ENCODE peak calls at places on chromosomes 16 and 17, in nine cellular contexts. One of them, this sample, is unnamed. For H3K36me3, the result is how much of the 10 kb centered on the place peaks cover.

GRCh38 chr17:70405492-70406220 is 236.3 kb downstream of the KCNJ2 start:
- ATAC-seq in PC-3: peak
- ATAC-seq in CD8-positive, alpha-beta T cell: no peak
- ATAC-seq in K562: no peak
- ATAC-seq in right lobe of liver: peak
- ATAC-seq in psoas muscle: peak
- ATAC-seq in upper lobe of right lung: peak
- ATAC-seq in heart left ventricle: no peak
- ATAC-seq in Panc1: peak
- ATAC-seq in this sample: no peak

GRCh38 chr16:86576591-86577313 is 1.6 kb upstream of the FOXL1 start:
- ATAC-seq in PC-3: peak
- ATAC-seq in psoas muscle: no peak
- ATAC-seq in Panc1: no peak
- ATAC-seq in right lobe of liver: no peak
- ATAC-seq in CD8-positive, alpha-beta T cell: no peak
- ATAC-seq in K562: no peak
- ATAC-seq in heart left ventricle: no peak
- ATAC-seq in upper lobe of right lung: no peak
- ATAC-seq in this sample: no peak

GRCh38 chr17:8745586-8746500 is 1.2 kb upstream of the CCDC42 start:
- ATAC-seq in psoas muscle: peak
- ATAC-seq in CD8-positive, alpha-beta T cell: peak
- ATAC-seq in K562: peak
- ATAC-seq in PC-3: peak
- ATAC-seq in right lobe of liver: peak
- ATAC-seq in upper lobe of right lung: peak
- ATAC-seq in Panc1: peak
- ATAC-seq in heart left ventricle: peak
- ATAC-seq in this sample: peak

GRCh38 chr17:16251556-16251955 is 34.5 kb downstream of the PIGL start:
- ATAC-seq in right lobe of liver: no peak
- ATAC-seq in psoas muscle: no peak
- ATAC-seq in PC-3: no peak
- ATAC-seq in K562: no peak
- ATAC-seq in heart left ventricle: no peak
- ATAC-seq in CD8-positive, alpha-beta T cell: no peak
- ATAC-seq in upper lobe of right lung: no peak
- ATAC-seq in Panc1: no peak
- ATAC-seq in this sample: no peak

GRCh38 chr16:57884655-57885133 is 82.4 kb upstream of the KIFC3 start:
- ATAC-seq in K562: no peak
- ATAC-seq in Panc1: no peak
- ATAC-seq in psoas muscle: no peak
- ATAC-seq in heart left ventricle: no peak
- ATAC-seq in right lobe of liver: no peak
- ATAC-seq in PC-3: no peak
- ATAC-seq in CD8-positive, alpha-beta T cell: no peak
- ATAC-seq in upper lobe of right lung: peak
- ATAC-seq in this sample: no peak

GRCh38 chr17:10613775-10614513 is 43.2 kb downstream of the MYH3 start:
- ATAC-seq in PC-3: no peak
- ATAC-seq in upper lobe of right lung: no peak
- ATAC-seq in K562: no peak
- ATAC-seq in Panc1: no peak
- ATAC-seq in CD8-positive, alpha-beta T cell: no peak
- ATAC-seq in psoas muscle: peak
- ATAC-seq in right lobe of liver: no peak
- ATAC-seq in heart left ventricle: peak
- ATAC-seq in this sample: no peak

GRCh38 chr16:11967195-11967911 is 2.3 kb downstream of the TNFRSF17 start:
- ATAC-seq in Panc1: no peak
- ATAC-seq in psoas muscle: no peak
- ATAC-seq in CD8-positive, alpha-beta T cell: no peak
- ATAC-seq in right lobe of liver: no peak
- ATAC-seq in K562: no peak
- ATAC-seq in heart left ventricle: no peak
- ATAC-seq in PC-3: no peak
- ATAC-seq in upper lobe of right lung: peak
- ATAC-seq in this sample: no peak

GRCh38 chr17:41917957-41918391 is 777 bp downstream of the ACLY start:
- ATAC-seq in CD8-positive, alpha-beta T cell: peak
- ATAC-seq in Panc1: no peak
- ATAC-seq in K562: peak
- ATAC-seq in upper lobe of right lung: peak
- ATAC-seq in psoas muscle: no peak
- ATAC-seq in right lobe of liver: peak
- ATAC-seq in heart left ventricle: peak
- ATAC-seq in PC-3: peak
- ATAC-seq in this sample: peak

GRCh38 chr16:75660726-75661302 is 13.2 kb downstream of the TERF2IP start:
- ATAC-seq in Panc1: no peak
- ATAC-seq in psoas muscle: no peak
- ATAC-seq in PC-3: no peak
- ATAC-seq in right lobe of liver: peak
- ATAC-seq in K562: peak
- ATAC-seq in heart left ventricle: peak
- ATAC-seq in CD8-positive, alpha-beta T cell: no peak
- ATAC-seq in upper lobe of right lung: no peak
- ATAC-seq in this sample: no peak
- TF ChIP-seq CTCF in Panc1: no peak
- TF ChIP-seq CTCF in psoas muscle: no peak
- TF ChIP-seq CTCF in PC-3: no peak
- TF ChIP-seq CTCF in right lobe of liver: no peak
- TF ChIP-seq CTCF in K562: no peak
- TF ChIP-seq CTCF in heart left ventricle: no peak
- TF ChIP-seq CTCF in CD8-positive, alpha-beta T cell: no peak
- TF ChIP-seq CTCF in upper lobe of right lung: no peak
- TF ChIP-seq CTCF in this sample: no peak

DNA sequence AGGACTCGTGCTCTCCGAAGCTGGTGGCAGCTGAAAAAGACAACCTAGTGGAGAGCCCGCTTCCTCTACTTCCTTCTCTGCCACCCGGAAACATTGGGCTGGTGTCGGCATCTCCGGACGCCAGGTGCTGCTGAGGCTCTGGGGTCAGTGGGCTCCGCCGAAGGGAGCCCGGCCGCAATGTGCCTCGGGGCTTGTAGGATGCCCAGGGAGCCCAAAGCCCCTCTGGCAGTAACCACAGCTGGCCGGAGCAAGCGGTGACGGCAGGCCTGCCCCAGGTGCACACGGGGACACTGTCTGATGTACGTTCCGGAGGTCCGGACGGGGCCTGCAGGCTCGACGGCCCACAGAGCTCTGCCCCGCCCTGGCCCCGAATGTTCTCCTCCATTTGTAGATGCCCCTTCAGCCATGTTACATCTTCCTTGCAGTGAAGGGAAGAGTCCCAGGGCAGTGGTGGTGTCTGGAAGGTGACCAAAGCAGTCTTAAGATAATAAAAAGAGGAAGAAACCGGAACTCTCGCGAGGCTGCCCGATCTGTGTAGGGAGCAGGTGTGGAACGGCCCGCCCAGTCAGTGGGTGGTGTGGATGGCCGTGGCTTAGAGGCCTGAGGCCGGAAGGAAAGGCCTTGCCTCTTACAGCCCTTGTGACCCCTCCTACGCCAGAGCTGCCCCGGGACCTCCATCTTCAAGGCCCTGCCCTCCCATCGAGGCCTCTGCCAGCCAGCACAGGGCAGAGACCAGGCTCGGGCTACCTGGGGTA is 22.6 kb downstream of the NDUFAF8 start:
- ATAC-seq in upper lobe of right lung: no peak
- ATAC-seq in CD8-positive, alpha-beta T cell: no peak
- ATAC-seq in psoas muscle: no peak
- ATAC-seq in K562: no peak
- ATAC-seq in heart left ventricle: no peak
- ATAC-seq in PC-3: no peak
- ATAC-seq in right lobe of liver: no peak
- ATAC-seq in Panc1: no peak
- ATAC-seq in this sample: no peak
- H3K36me3 ChIP-seq in upper lobe of right lung: half or more
- H3K36me3 ChIP-seq in CD8-positive, alpha-beta T cell: under half
- H3K36me3 ChIP-seq in psoas muscle: half or more
- H3K36me3 ChIP-seq in K562: half or more
- H3K36me3 ChIP-seq in heart left ventricle: half or more
- H3K36me3 ChIP-seq in PC-3: under half
- H3K36me3 ChIP-seq in right lobe of liver: half or more
- H3K36me3 ChIP-seq in Panc1: under half
- H3K36me3 ChIP-seq in this sample: under half

GRCh38 chr16:85240982-85241924 is 129.0 kb upstream of the CIBAR2 start:
- ATAC-seq in PC-3: no peak
- ATAC-seq in psoas muscle: no peak
- ATAC-seq in right lobe of liver: no peak
- ATAC-seq in upper lobe of right lung: no peak
- ATAC-seq in K562: peak
- ATAC-seq in CD8-positive, alpha-beta T cell: no peak
- ATAC-seq in heart left ventricle: no peak
- ATAC-seq in Panc1: no peak
- ATAC-seq in this sample: no peak
- H3K4me3 ChIP-seq in PC-3: no peak
- H3K4me3 ChIP-seq in psoas muscle: no peak
- H3K4me3 ChIP-seq in right lobe of liver: no peak
- H3K4me3 ChIP-seq in upper lobe of right lung: no peak
- H3K4me3 ChIP-seq in K562: no peak
- H3K4me3 ChIP-seq in CD8-positive, alpha-beta T cell: no peak
- H3K4me3 ChIP-seq in heart left ventricle: no peak
- H3K4me3 ChIP-seq in Panc1: no peak
- H3K4me3 ChIP-seq in this sample: no peak

GRCh38 chr17:58432806-58433573 is 15.7 kb upstream of the RNF43 start:
- ATAC-seq in K562: peak
- ATAC-seq in PC-3: peak
- ATAC-seq in CD8-positive, alpha-beta T cell: no peak
- ATAC-seq in Panc1: no peak
- ATAC-seq in heart left ventricle: no peak
- ATAC-seq in upper lobe of right lung: no peak
- ATAC-seq in right lobe of liver: no peak
- ATAC-seq in psoas muscle: no peak
- ATAC-seq in this sample: no peak
- TF ChIP-seq CTCF in K562: peak
- TF ChIP-seq CTCF in PC-3: peak
- TF ChIP-seq CTCF in CD8-positive, alpha-beta T cell: no peak
- TF ChIP-seq CTCF in Panc1: no peak
- TF ChIP-seq CTCF in heart left ventricle: no peak
- TF ChIP-seq CTCF in upper lobe of right lung: no peak
- TF ChIP-seq CTCF in right lobe of liver: peak
- TF ChIP-seq CTCF in psoas muscle: no peak
- TF ChIP-seq CTCF in this sample: no peak

This sample was measured in gastroesophageal sphincter.